ENCODE peak calls at places on chromosomes 2 and 18, in six cellular contexts. W is skeletal muscle cell; N is left kidney; T is iris pigment epithelial cell; H is CD4-positive, alpha-beta T cell; F is GM04504. M is an unnamed sample.

GRCh38 chr2:23286765-23287155 is 98.2 kb upstream of the KLHL29 start:
- DNase-seq in W (peak), N (peak), T (peak), H (no peak), F (peak), M (peak)

GRCh38 chr18:26487437-26487836 is 60.9 kb downstream of the KCTD1 start:
- DNase-seq in W (no peak), N (no peak), T (peak), H (no peak), F (no peak), M (peak)

GRCh38 chr2:28652217-28652616 is 99.4 kb upstream of the PPP1CB start:
- DNase-seq in W (no peak), N (no peak), T (peak), H (no peak), F (no peak), M (peak)

GRCh38 chr18:78169487-78169886 is 810.1 kb upstream of the SALL3 start:
- DNase-seq in W (no peak), N (peak), T (no peak), H (no peak), F (no peak), M (no peak)

GRCh38 chr2:109395487-109396337 is 218.1 kb downstream of the SEPTIN10 start:
- DNase-seq in W (no peak), N (peak), T (no peak), H (no peak), F (no peak), M (no peak)

GRCh38 chr18:36440614-36441013 is 143.1 kb downstream of the FHOD3 start:
- DNase-seq in W (no peak), N (no peak), T (peak), H (no peak), F (no peak), M (peak)

GRCh38 chr2:177239934-177240600 is 24.5 kb downstream of the NFE2L2 start:
- DNase-seq in W (no peak), N (peak), T (peak), H (no peak), F (peak), M (peak)

GRCh38 chr2:117686699-117687098 is 127.8 kb upstream of the DDX18 start:
- DNase-seq in W (no peak), N (no peak), T (no peak), H (no peak), F (no peak), M (no peak)

GRCh38 chr2:235908826-235909225 is 259.4 kb downstream of the GBX2 start:
- DNase-seq in W (no peak), N (peak), T (no peak), H (no peak), F (no peak), M (no peak)